ENCODE peak calls at places on chromosomes 6 and 20, in four cellular contexts. One of them, this sample, is unnamed.

GRCh38 chr6:139159016-139159415 is 24.1 kb downstream of the HECA start:
- DNase-seq in OCI-LY7: no peak
- DNase-seq in GM23338: no peak
- DNase-seq in GM23248: peak; percentile 62
- DNase-seq in this sample: no peak

GRCh38 chr6:85465762-85466161 is 15.9 kb downstream of the NT5E start:
- DNase-seq in OCI-LY7: no peak
- DNase-seq in GM23338: no peak
- DNase-seq in GM23248: no peak
- DNase-seq in this sample: no peak

GRCh38 chr6:10395171-10395945 is 19.5 kb downstream of the TFAP2A start:
- DNase-seq in OCI-LY7: no peak
- DNase-seq in GM23338: no peak
- DNase-seq in GM23248: no peak
- DNase-seq in this sample: no peak

GRCh38 chr20:5720696-5721095 is 29.5 kb upstream of the SHLD1 start:
- DNase-seq in OCI-LY7: no peak
- DNase-seq in GM23338: no peak
- DNase-seq in GM23248: no peak
- DNase-seq in this sample: no peak

GRCh38 chr6:14896475-14896874 is 349.4 kb upstream of the JARID2 start:
- DNase-seq in OCI-LY7: no peak
- DNase-seq in GM23338: no peak
- DNase-seq in GM23248: peak; percentile 43
- DNase-seq in this sample: no peak

GRCh38 chr6:158717341-158718328 is 67.8 kb downstream of the SYTL3 start:
- DNase-seq in OCI-LY7: peak; percentile 70
- DNase-seq in GM23338: no peak
- DNase-seq in GM23248: no peak
- DNase-seq in this sample: no peak

GRCh38 chr6:106751501-106752252 is 122.3 kb downstream of the QRSL1 start:
- DNase-seq in OCI-LY7: no peak
- DNase-seq in GM23338: no peak
- DNase-seq in GM23248: peak; percentile 2
- DNase-seq in this sample: no peak

GRCh38 chr6:162017551-162017950 is 710.0 kb downstream of the PRKN start:
- DNase-seq in OCI-LY7: no peak
- DNase-seq in GM23338: no peak
- DNase-seq in GM23248: no peak
- DNase-seq in this sample: no peak

GRCh38 chr6:34095136-34095505 is 50.8 kb downstream of the GRM4 start:
- DNase-seq in OCI-LY7: no peak
- DNase-seq in GM23338: no peak
- DNase-seq in GM23248: no peak
- DNase-seq in this sample: no peak

GRCh38 chr20:872855-873520 is 39.5 kb downstream of the FAM110A start:
- DNase-seq in OCI-LY7: no peak
- DNase-seq in GM23338: peak; percentile 84
- DNase-seq in GM23248: no peak
- DNase-seq in this sample: no peak

GRCh38 chr20:64011366-64011779 is 24.6 kb upstream of the C20orf204 start:
- DNase-seq in OCI-LY7: no peak
- DNase-seq in GM23338: no peak
- DNase-seq in GM23248: no peak
- DNase-seq in this sample: no peak

GRCh38 chr20:45306431-45306982 is at the start of gene RBPJL:
- DNase-seq in OCI-LY7: peak; percentile 25
- DNase-seq in GM23338: peak; percentile 77
- DNase-seq in GM23248: peak; percentile 37
- DNase-seq in this sample: peak; percentile 67

GRCh38 chr20:17966432-17967312 is 1.9 kb downstream of the SNX5 start:
- DNase-seq in OCI-LY7: peak; percentile 79
- DNase-seq in GM23338: peak; percentile 33
- DNase-seq in GM23248: peak; percentile 74
- DNase-seq in this sample: peak; percentile 68

GRCh38 chr6:169864148-169865030 is 113.0 kb downstream of the ERMARD start:
- DNase-seq in OCI-LY7: peak; percentile 87
- DNase-seq in GM23338: no peak
- DNase-seq in GM23248: no peak
- DNase-seq in this sample: no peak

GRCh38 chr20:25706793-25707192 is 10.1 kb upstream of the ZNF337 start:
- DNase-seq in OCI-LY7: no peak
- DNase-seq in GM23338: no peak
- DNase-seq in GM23248: no peak
- DNase-seq in this sample: no peak

GRCh38 chr6:43831211-43831610 is 61.2 kb downstream of the VEGFA start:
- DNase-seq in OCI-LY7: no peak
- DNase-seq in GM23338: peak; percentile 23
- DNase-seq in GM23248: no peak
- DNase-seq in this sample: no peak

GRCh38 chr20:25397827-25398226 is 7.2 kb upstream of the ABHD12 start:
- DNase-seq in OCI-LY7: no peak
- DNase-seq in GM23338: no peak
- DNase-seq in GM23248: peak; percentile 36
- DNase-seq in this sample: no peak

GRCh38 chr6:52537001-52537753 is 39.7 kb downstream of the TRAM2 start:
- DNase-seq in OCI-LY7: peak; percentile 81
- DNase-seq in GM23338: no peak
- DNase-seq in GM23248: peak; percentile 60
- DNase-seq in this sample: no peak

GRCh38 chr6:136980070-136980469 is 58.0 kb downstream of the SLC35D3 start:
- DNase-seq in OCI-LY7: no peak
- DNase-seq in GM23338: no peak
- DNase-seq in GM23248: no peak
- DNase-seq in this sample: no peak

GRCh38 chr6:379367-380181 is 12.0 kb upstream of the IRF4 start:
- DNase-seq in OCI-LY7: no peak
- DNase-seq in GM23338: no peak
- DNase-seq in GM23248: no peak
- DNase-seq in this sample: no peak

GRCh38 chr20:16759161-16759523 is 11.0 kb downstream of the OTOR start:
- DNase-seq in OCI-LY7: no peak
- DNase-seq in GM23338: no peak
- DNase-seq in GM23248: peak; percentile 18
- DNase-seq in this sample: no peak

GRCh38 chr6:151695181-151695580 is 112.3 kb upstream of the ESR1 start:
- DNase-seq in OCI-LY7: no peak
- DNase-seq in GM23338: no peak
- DNase-seq in GM23248: no peak
- DNase-seq in this sample: peak; percentile 46

GRCh38 chr6:14499804-14500203 is 382.2 kb downstream of the CD83 start:
- DNase-seq in OCI-LY7: no peak
- DNase-seq in GM23338: peak; percentile 27
- DNase-seq in GM23248: peak; percentile 90
- DNase-seq in this sample: no peak

GRCh38 chr20:52761867-52762266 is 210.3 kb upstream of the TSHZ2 start:
- DNase-seq in OCI-LY7: no peak
- DNase-seq in GM23338: no peak
- DNase-seq in GM23248: peak; percentile 18
- DNase-seq in this sample: no peak

GRCh38 chr20:21613512-21613911 is 92.0 kb upstream of the PAX1 start:
- DNase-seq in OCI-LY7: no peak
- DNase-seq in GM23338: no peak
- DNase-seq in GM23248: peak; percentile 4
- DNase-seq in this sample: no peak

GRCh38 chr6:52364480-52365166 is 2.7 kb downstream of the PAQR8 start:
- DNase-seq in OCI-LY7: no peak
- DNase-seq in GM23338: no peak
- DNase-seq in GM23248: no peak
- DNase-seq in this sample: no peak

GRCh38 chr6:56708810-56709597 is 66.3 kb upstream of the DST start:
- DNase-seq in OCI-LY7: peak; percentile 54
- DNase-seq in GM23338: peak; percentile 81
- DNase-seq in GM23248: peak; percentile 86
- DNase-seq in this sample: peak; percentile 84

GRCh38 chr6:111921108-111921507 is 47.9 kb upstream of the FYN start:
- DNase-seq in OCI-LY7: no peak
- DNase-seq in GM23338: peak; percentile 71
- DNase-seq in GM23248: no peak
- DNase-seq in this sample: no peak
- H4K20me1 ChIP-seq in OCI-LY7: no peaks in the 10 kb centered on the region
- H4K20me1 ChIP-seq in GM23338: no peaks in the 10 kb centered on the region
- H4K20me1 ChIP-seq in GM23248: no peaks in the 10 kb centered on the region
- H4K20me1 ChIP-seq in this sample: no peaks in the 10 kb centered on the region

GRCh38 chr20:12925214-12925755 is 83.5 kb upstream of the SPTLC3 start:
- DNase-seq in OCI-LY7: peak; percentile 57
- DNase-seq in GM23338: peak; percentile 85
- DNase-seq in GM23248: peak; percentile 92
- DNase-seq in this sample: peak; percentile 87
- H3K9me2 ChIP-seq in OCI-LY7: no peaks in the 10 kb centered on the region
- H3K9me2 ChIP-seq in GM23338: no peaks in the 10 kb centered on the region
- H3K9me2 ChIP-seq in GM23248: no peaks in the 10 kb centered on the region
- H3K9me2 ChIP-seq in this sample: no peaks in the 10 kb centered on the region

GRCh38 chr6:37724530-37725220 is 27.0 kb upstream of the MDGA1 start:
- DNase-seq in OCI-LY7: no peak
- DNase-seq in GM23338: no peak
- DNase-seq in GM23248: no peak
- DNase-seq in this sample: no peak
- H3K36me3 ChIP-seq in OCI-LY7: no peaks in the 10 kb centered on the region
- H3K36me3 ChIP-seq in GM23338: no peaks in the 10 kb centered on the region
- H3K36me3 ChIP-seq in GM23248: no peaks in the 10 kb centered on the region
- H3K36me3 ChIP-seq in this sample: no peaks in the 10 kb centered on the region

GRCh38 chr20:59633646-59634045 is 29.3 kb downstream of the PHACTR3 start:
- DNase-seq in OCI-LY7: no peak
- DNase-seq in GM23338: no peak
- DNase-seq in GM23248: no peak
- DNase-seq in this sample: no peak
- H4K20me1 ChIP-seq in OCI-LY7: no peaks in the 10 kb centered on the region
- H4K20me1 ChIP-seq in GM23338: no peaks in the 10 kb centered on the region
- H4K20me1 ChIP-seq in GM23248: no peaks in the 10 kb centered on the region
- H4K20me1 ChIP-seq in this sample: no peaks in the 10 kb centered on the region

GRCh38 chr20:60804918-60805631 is 447.0 kb upstream of the CDH4 start:
- DNase-seq in OCI-LY7: no peak
- DNase-seq in GM23338: no peak
- DNase-seq in GM23248: peak; percentile 10
- DNase-seq in this sample: no peak
- H3K9me2 ChIP-seq in OCI-LY7: no peaks in the 10 kb centered on the region
- H3K9me2 ChIP-seq in GM23338: no peaks in the 10 kb centered on the region
- H3K9me2 ChIP-seq in GM23248: no peaks in the 10 kb centered on the region
- H3K9me2 ChIP-seq in this sample: no peaks in the 10 kb centered on the region

DNA sequence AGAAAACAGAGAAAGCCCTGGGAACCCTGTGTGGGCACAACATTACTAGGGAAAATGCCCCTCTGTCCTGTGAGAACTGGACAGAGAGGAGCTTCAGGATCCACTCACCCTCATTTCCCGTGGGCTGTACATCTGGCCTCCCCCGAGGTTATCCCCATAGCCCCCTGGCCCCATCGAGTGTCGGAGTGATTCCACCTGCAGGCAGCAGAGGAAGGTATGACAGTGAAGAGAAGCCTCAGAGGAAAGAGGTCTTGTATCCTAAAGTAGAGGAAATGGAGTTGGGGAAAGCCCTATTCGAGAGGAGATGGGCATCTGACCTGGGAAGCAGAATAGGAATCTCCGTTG is 2.4 kb upstream of the AGER start:
- DNase-seq in OCI-LY7: no peak
- DNase-seq in GM23338: no peak
- DNase-seq in GM23248: no peak
- DNase-seq in this sample: no peak
- H3K36me3 ChIP-seq in OCI-LY7: peaks cover 55% of the 10 kb centered on the region
- H3K36me3 ChIP-seq in GM23338: peaks cover 3% of the 10 kb centered on the region
- H3K36me3 ChIP-seq in GM23248: peaks cover 5% of the 10 kb centered on the region
- H3K36me3 ChIP-seq in this sample: peaks cover 9% of the 10 kb centered on the region